ENCODE peak calls at places on chromosome 3, in eight cellular contexts. N is GM06990; E is lower lobe of right lung; D is astrocyte of the cerebellum; Z is dorsolateral prefrontal cortex; U is adrenal gland; R is uterus; H is CD8-positive, alpha-beta T cell. F is an unnamed sample.

GRCh38 chr3:49805367-49805782 is 2.3 kb downstream of the INKA1 start:
- DNase-seq in N (peak; percentile 60), E (peak; percentile 79), D (no peak), Z (peak; percentile 48), U (peak; percentile 65), R (peak; percentile 90), H (no peak), F (peak; percentile 58)

GRCh38 chr3:101252897-101253296 is 67.5 kb downstream of the IMPG2 start:
- DNase-seq in N (no peak), E (no peak), D (no peak), Z (no peak), U (no peak), R (no peak), H (no peak), F (no peak)

GRCh38 chr3:38519651-38520050 is 23.5 kb downstream of the EXOG start:
- DNase-seq in N (no peak), E (no peak), D (no peak), Z (no peak), U (no peak), R (no peak), H (no peak), F (no peak)

GRCh38 chr3:116939550-116939949 is 230.0 kb downstream of the TUSC7 start:
- DNase-seq in N (no peak), E (no peak), D (no peak), Z (no peak), U (no peak), R (no peak), H (no peak), F (no peak)

GRCh38 chr3:190721330-190721729 is 141.2 kb downstream of the GMNC start:
- DNase-seq in N (peak; percentile 24), E (no peak), D (no peak), Z (no peak), U (no peak), R (no peak), H (no peak), F (peak; percentile 65)

GRCh38 chr3:183698318-183698731 is 728 bp downstream of the YEATS2 start:
- DNase-seq in N (no peak), E (no peak), D (no peak), Z (no peak), U (peak; percentile 25), R (peak; percentile 24), H (no peak), F (peak; percentile 31)

GRCh38 chr3:71585126-71585525 is 1.6 kb upstream of the FOXP1 start:
- DNase-seq in N (no peak), E (no peak), D (no peak), Z (no peak), U (peak; percentile 13), R (no peak), H (no peak), F (no peak)

GRCh38 chr3:169367016-169367415 is 296.5 kb downstream of the MECOM start:
- DNase-seq in N (no peak), E (no peak), D (no peak), Z (no peak), U (no peak), R (no peak), H (no peak), F (no peak)

GRCh38 chr3:87702600-87702999 is 356.2 kb downstream of the CGGBP1 start:
- DNase-seq in N (no peak), E (no peak), D (no peak), Z (no peak), U (no peak), R (no peak), H (no peak), F (no peak)

GRCh38 chr3:135218782-135219181 is 423.7 kb downstream of the EPHB1 start:
- DNase-seq in N (no peak), E (no peak), D (no peak), Z (no peak), U (no peak), R (no peak), H (no peak), F (no peak)

GRCh38 chr3:124858275-124858674 is 28.9 kb downstream of the ITGB5 start:
- DNase-seq in N (no peak), E (no peak), D (peak; percentile 61), Z (no peak), U (no peak), R (no peak), H (no peak), F (no peak)

GRCh38 chr3:42839616-42840015 is 30.4 kb downstream of the ACKR2 start:
- DNase-seq in N (peak; percentile 25), E (no peak), D (peak; percentile 63), Z (no peak), U (peak; percentile 49), R (peak; percentile 52), H (no peak), F (peak; percentile 83)

GRCh38 chr3:11720220-11721113 is 76.8 kb upstream of the VGLL4 start:
- DNase-seq in N (peak; percentile 55), E (peak; percentile 88), D (peak; percentile 27), Z (peak; percentile 63), U (peak; percentile 75), R (peak; percentile 80), H (peak; percentile 11), F (peak; percentile 71)

GRCh38 chr3:69116897-69117296 is 5.5 kb downstream of the LMOD3 start:
- DNase-seq in N (no peak), E (no peak), D (no peak), Z (peak; percentile 71), U (no peak), R (no peak), H (no peak), F (no peak)

GRCh38 chr3:125480656-125481374 is 39.2 kb downstream of the SNX4 start:
- DNase-seq in N (no peak), E (no peak), D (no peak), Z (no peak), U (no peak), R (no peak), H (no peak), F (no peak)

GRCh38 chr3:63967675-63968611 is 55.4 kb downstream of the PSMD6 start:
- DNase-seq in N (peak; percentile 32), E (no peak), D (peak; percentile 46), Z (no peak), U (peak; percentile 32), R (peak; percentile 36), H (peak; percentile 21), F (peak; percentile 69)

GRCh38 chr3:169846458-169847193 is 23.1 kb downstream of the LRRC31 start:
- DNase-seq in N (peak; percentile 37), E (no peak), D (peak; percentile 81), Z (no peak), U (no peak), R (no peak), H (no peak), F (peak; percentile 80)

DNA sequence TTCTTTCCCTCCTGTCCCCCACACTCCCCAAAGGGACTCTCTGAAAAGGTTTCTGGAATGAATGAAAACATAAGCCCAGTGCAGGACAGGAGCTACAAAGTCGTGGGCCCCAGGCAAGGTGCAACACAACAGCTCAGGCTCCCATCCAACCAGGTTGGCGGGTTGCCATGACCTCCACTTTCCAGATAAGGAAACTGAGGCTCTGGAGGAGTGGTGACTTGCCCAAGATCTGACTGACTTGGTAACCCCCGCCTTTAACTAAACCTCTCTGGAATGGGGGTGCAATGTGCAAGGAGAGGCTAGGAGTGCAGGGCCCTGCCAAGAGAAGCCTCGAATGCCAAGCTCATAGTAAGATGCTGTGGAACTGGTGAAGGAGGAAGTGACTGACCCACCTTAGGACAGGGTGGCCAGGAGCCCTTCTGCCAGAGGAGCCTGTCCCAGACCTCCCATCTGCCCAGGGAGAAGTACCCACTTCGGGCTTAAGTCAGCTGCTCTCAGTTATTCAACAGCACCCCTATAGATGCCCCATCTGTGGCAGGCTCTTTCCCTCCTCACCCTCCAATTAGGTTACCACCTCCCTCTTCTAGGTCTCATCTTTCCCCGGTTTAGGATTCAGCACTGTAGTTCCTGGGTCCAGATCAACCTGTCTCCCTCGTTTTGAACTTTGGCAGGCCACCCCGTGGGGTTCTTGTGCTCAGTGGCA is 545 bp upstream of the TNNC1 start:
- DNase-seq in N (no peak), E (no peak), D (no peak), Z (no peak), U (no peak), R (no peak), H (no peak), F (no peak)
- H3K4me3 ChIP-seq in N (peak overlapping the region; percentile 79), E (peak overlapping the region; percentile 74), D (no peak overlapping the region), Z (peak overlapping the region; percentile 76), U (no peak overlapping the region), R (peak overlapping the region; percentile 89), H (peak overlapping the region; percentile 71), F (peak overlapping the region; percentile 96)

GRCh38 chr3:129027544-129027880 is 26.4 kb downstream of the EFCC1 start:
- DNase-seq in N (no peak), E (no peak), D (no peak), Z (no peak), U (no peak), R (no peak), H (no peak), F (no peak)
- H3K4me3 ChIP-seq in N (peak overlapping the region; percentile 63), E (peak overlapping the region; percentile 53), D (peak overlapping the region; percentile 30), Z (peak overlapping the region; percentile 48), U (no peak overlapping the region), R (peak overlapping the region; percentile 37), H (peak overlapping the region; percentile 61), F (peak overlapping the region; percentile 56)

GRCh38 chr3:197956626-197956988 is 3.4 kb upstream of the LMLN start:
- DNase-seq in N (no peak), E (no peak), D (no peak), Z (no peak), U (no peak), R (no peak), H (no peak), F (no peak)

GRCh38 chr3:197956070-197956469 is 3.9 kb upstream of the LMLN start:
- DNase-seq in N (no peak), E (no peak), D (no peak), Z (no peak), U (no peak), R (no peak), H (no peak), F (no peak)

GRCh38 chr3:197959500-197959890 is 522 bp upstream of the LMLN start:
- DNase-seq in N (no peak), E (no peak), D (no peak), Z (no peak), U (no peak), R (no peak), H (no peak), F (no peak)

GRCh38 chr3:197958346-197958745 is 1.7 kb upstream of the LMLN start:
- DNase-seq in N (no peak), E (no peak), D (no peak), Z (no peak), U (no peak), R (no peak), H (no peak), F (no peak)

GRCh38 chr3:197957775-197958103 is 2.3 kb upstream of the LMLN start:
- DNase-seq in N (no peak), E (no peak), D (no peak), Z (no peak), U (no peak), R (no peak), H (no peak), F (no peak)
- H3K4me3 ChIP-seq in N (no peak overlapping the region), E (peak overlapping the region; percentile 5), D (no peak overlapping the region), Z (no peak overlapping the region), U (no peak overlapping the region), R (no peak overlapping the region), H (no peak overlapping the region), F (no peak overlapping the region)

DNA sequence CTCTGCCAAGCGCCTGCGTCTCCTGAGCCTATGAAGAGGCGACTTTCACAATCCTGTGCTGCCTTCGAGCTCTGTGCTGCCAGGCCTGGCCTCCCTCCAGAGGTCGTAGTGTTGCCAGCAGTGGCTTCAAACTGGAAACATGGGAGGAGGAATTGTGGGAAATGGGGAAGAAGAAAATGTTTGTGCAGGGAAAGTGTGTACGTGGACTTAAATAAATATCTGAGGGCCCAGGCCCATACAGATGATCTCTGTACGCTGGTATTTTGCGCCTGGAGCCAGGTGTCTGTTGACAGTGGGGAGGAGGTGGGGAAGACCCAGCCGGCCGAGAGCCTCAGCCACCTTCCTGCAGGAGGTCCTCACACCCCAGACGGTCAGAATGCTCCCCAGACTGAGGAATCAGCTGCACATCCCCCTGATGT is 44.6 kb downstream of the ZBTB38 start:
- DNase-seq in N (no peak), E (peak; percentile 89), D (peak; percentile 60), Z (peak; percentile 88), U (peak; percentile 94), R (peak; percentile 93), H (no peak), F (no peak)
- H3K4me3 ChIP-seq in N (no peak overlapping the region), E (peak overlapping the region; percentile 36), D (no peak overlapping the region), Z (peak overlapping the region; percentile 19), U (no peak overlapping the region), R (peak overlapping the region; percentile 32), H (peak overlapping the region; percentile 24), F (no peak overlapping the region)

F was measured in GM12865.